ENCODE peak calls at places on chromosome 10, in nine cellular contexts. One of them, this sample, is unnamed.

GRCh38 chr10:2936816-2937215 is 130.5 kb upstream of the PFKP start:
- DNase-seq in AG04450: no peak
- DNase-seq in uterus: no peak
- DNase-seq in neural progenitor cell: no peak
- DNase-seq in A549: no peak
- DNase-seq in right atrium auricular region: peak; percentile 13
- DNase-seq in left ventricle myocardium inferior: no peak
- DNase-seq in heart right ventricle: no peak
- DNase-seq in MM.1S: no peak
- DNase-seq in this sample: no peak

GRCh38 chr10:125756196-125756595 is 19.4 kb downstream of the MMP21 start:
- DNase-seq in right atrium auricular region: no peak
- DNase-seq in heart right ventricle: no peak
- DNase-seq in MM.1S: no peak
- DNase-seq in left ventricle myocardium inferior: no peak
- DNase-seq in A549: no peak
- DNase-seq in neural progenitor cell: no peak
- DNase-seq in AG04450: no peak
- DNase-seq in uterus: no peak
- DNase-seq in this sample: no peak

GRCh38 chr10:52644678-52645434 is 127.7 kb downstream of the MBL2 start:
- DNase-seq in heart right ventricle: peak; percentile 24
- DNase-seq in left ventricle myocardium inferior: no peak
- DNase-seq in MM.1S: peak; percentile 31
- DNase-seq in A549: peak; percentile 17
- DNase-seq in AG04450: no peak
- DNase-seq in right atrium auricular region: no peak
- DNase-seq in neural progenitor cell: peak; percentile 63
- DNase-seq in uterus: no peak
- DNase-seq in this sample: peak; percentile 20

GRCh38 chr10:91552706-91553105 is 80.2 kb downstream of the PPP1R3C start:
- DNase-seq in left ventricle myocardium inferior: peak; percentile 29
- DNase-seq in uterus: peak; percentile 41
- DNase-seq in A549: no peak
- DNase-seq in right atrium auricular region: peak; percentile 57
- DNase-seq in AG04450: no peak
- DNase-seq in heart right ventricle: peak; percentile 51
- DNase-seq in neural progenitor cell: peak; percentile 39
- DNase-seq in MM.1S: no peak
- DNase-seq in this sample: peak; percentile 22

GRCh38 chr10:77163670-77164348 is 473.8 kb downstream of the KCNMA1 start:
- DNase-seq in neural progenitor cell: no peak
- DNase-seq in MM.1S: no peak
- DNase-seq in left ventricle myocardium inferior: no peak
- DNase-seq in uterus: peak; percentile 82
- DNase-seq in heart right ventricle: no peak
- DNase-seq in A549: peak; percentile 67
- DNase-seq in AG04450: peak; percentile 86
- DNase-seq in right atrium auricular region: no peak
- DNase-seq in this sample: peak; percentile 15

GRCh38 chr10:49534670-49535381 is 4.1 kb downstream of the ERCC6 start:
- DNase-seq in MM.1S: peak; percentile 69
- DNase-seq in A549: no peak
- DNase-seq in AG04450: no peak
- DNase-seq in right atrium auricular region: no peak
- DNase-seq in left ventricle myocardium inferior: no peak
- DNase-seq in uterus: no peak
- DNase-seq in neural progenitor cell: no peak
- DNase-seq in heart right ventricle: no peak
- DNase-seq in this sample: no peak

GRCh38 chr10:1462521-1462920 is 274.8 kb downstream of the ADARB2 start:
- DNase-seq in AG04450: no peak
- DNase-seq in A549: no peak
- DNase-seq in left ventricle myocardium inferior: no peak
- DNase-seq in uterus: no peak
- DNase-seq in neural progenitor cell: no peak
- DNase-seq in MM.1S: no peak
- DNase-seq in right atrium auricular region: no peak
- DNase-seq in heart right ventricle: no peak
- DNase-seq in this sample: no peak

GRCh38 chr10:5951167-5951711 is 26.1 kb downstream of the IL15RA start:
- DNase-seq in A549: no peak
- DNase-seq in left ventricle myocardium inferior: peak; percentile 38
- DNase-seq in uterus: peak; percentile 63
- DNase-seq in neural progenitor cell: no peak
- DNase-seq in AG04450: no peak
- DNase-seq in MM.1S: no peak
- DNase-seq in heart right ventricle: no peak
- DNase-seq in right atrium auricular region: peak; percentile 81
- DNase-seq in this sample: no peak

GRCh38 chr10:110430369-110431273 is 67.1 kb upstream of the DUSP5 start:
- DNase-seq in right atrium auricular region: no peak
- DNase-seq in heart right ventricle: no peak
- DNase-seq in uterus: no peak
- DNase-seq in left ventricle myocardium inferior: no peak
- DNase-seq in MM.1S: no peak
- DNase-seq in neural progenitor cell: no peak
- DNase-seq in AG04450: no peak
- DNase-seq in A549: no peak
- DNase-seq in this sample: no peak

GRCh38 chr10:10256860-10257259 is 760.8 kb upstream of the CELF2 start:
- DNase-seq in MM.1S: no peak
- DNase-seq in uterus: no peak
- DNase-seq in right atrium auricular region: no peak
- DNase-seq in left ventricle myocardium inferior: no peak
- DNase-seq in neural progenitor cell: no peak
- DNase-seq in A549: no peak
- DNase-seq in AG04450: no peak
- DNase-seq in heart right ventricle: no peak
- DNase-seq in this sample: no peak

GRCh38 chr10:112349521-112350085 is 24.3 kb upstream of the ACSL5 start:
- DNase-seq in right atrium auricular region: no peak
- DNase-seq in MM.1S: no peak
- DNase-seq in A549: no peak
- DNase-seq in AG04450: no peak
- DNase-seq in left ventricle myocardium inferior: no peak
- DNase-seq in heart right ventricle: no peak
- DNase-seq in uterus: no peak
- DNase-seq in neural progenitor cell: no peak
- DNase-seq in this sample: no peak

GRCh38 chr10:35884657-35885071 is 242.6 kb upstream of the FZD8 start:
- DNase-seq in MM.1S: no peak
- DNase-seq in neural progenitor cell: peak; percentile 68
- DNase-seq in AG04450: no peak
- DNase-seq in heart right ventricle: no peak
- DNase-seq in uterus: no peak
- DNase-seq in right atrium auricular region: no peak
- DNase-seq in A549: no peak
- DNase-seq in left ventricle myocardium inferior: no peak
- DNase-seq in this sample: peak; percentile 93

GRCh38 chr10:70169661-70170364 is 501 bp downstream of the SAR1A start:
- DNase-seq in neural progenitor cell: peak; percentile 84
- DNase-seq in AG04450: no peak
- DNase-seq in uterus: no peak
- DNase-seq in right atrium auricular region: no peak
- DNase-seq in heart right ventricle: no peak
- DNase-seq in MM.1S: peak; percentile 10
- DNase-seq in A549: no peak
- DNase-seq in left ventricle myocardium inferior: no peak
- DNase-seq in this sample: no peak

GRCh38 chr10:104331208-104331838 is 6.9 kb downstream of the ITPRIP start:
- DNase-seq in AG04450: no peak
- DNase-seq in heart right ventricle: peak; percentile 64
- DNase-seq in right atrium auricular region: peak; percentile 75
- DNase-seq in neural progenitor cell: peak; percentile 34
- DNase-seq in left ventricle myocardium inferior: no peak
- DNase-seq in A549: no peak
- DNase-seq in MM.1S: no peak
- DNase-seq in uterus: no peak
- DNase-seq in this sample: no peak

GRCh38 chr10:74297389-74298080 is 146.5 kb downstream of the ADK start:
- DNase-seq in AG04450: no peak
- DNase-seq in MM.1S: no peak
- DNase-seq in A549: no peak
- DNase-seq in neural progenitor cell: no peak
- DNase-seq in left ventricle myocardium inferior: no peak
- DNase-seq in uterus: no peak
- DNase-seq in right atrium auricular region: no peak
- DNase-seq in heart right ventricle: no peak
- DNase-seq in this sample: no peak

GRCh38 chr10:104080762-104081161 is 4.9 kb downstream of the COL17A1 start:
- DNase-seq in uterus: no peak
- DNase-seq in neural progenitor cell: peak; percentile 83
- DNase-seq in A549: peak; percentile 20
- DNase-seq in AG04450: no peak
- DNase-seq in right atrium auricular region: no peak
- DNase-seq in left ventricle myocardium inferior: no peak
- DNase-seq in MM.1S: peak; percentile 42
- DNase-seq in heart right ventricle: no peak
- DNase-seq in this sample: peak; percentile 44

GRCh38 chr10:32417906-32418547 is 27.9 kb upstream of the CCDC7 start:
- DNase-seq in uterus: peak; percentile 52
- DNase-seq in left ventricle myocardium inferior: no peak
- DNase-seq in A549: no peak
- DNase-seq in AG04450: peak; percentile 77
- DNase-seq in MM.1S: no peak
- DNase-seq in right atrium auricular region: no peak
- DNase-seq in neural progenitor cell: no peak
- DNase-seq in heart right ventricle: peak; percentile 35
- DNase-seq in this sample: no peak

GRCh38 chr10:115606081-115606480 is 512.9 kb downstream of the ATRNL1 start:
- DNase-seq in heart right ventricle: no peak
- DNase-seq in right atrium auricular region: no peak
- DNase-seq in uterus: no peak
- DNase-seq in neural progenitor cell: no peak
- DNase-seq in A549: no peak
- DNase-seq in AG04450: no peak
- DNase-seq in left ventricle myocardium inferior: no peak
- DNase-seq in MM.1S: no peak
- DNase-seq in this sample: no peak

GRCh38 chr10:76453328-76453727 is 1021.9 kb downstream of the LRMDA start:
- DNase-seq in MM.1S: no peak
- DNase-seq in uterus: no peak
- DNase-seq in A549: no peak
- DNase-seq in right atrium auricular region: no peak
- DNase-seq in heart right ventricle: no peak
- DNase-seq in AG04450: no peak
- DNase-seq in neural progenitor cell: no peak
- DNase-seq in left ventricle myocardium inferior: no peak
- DNase-seq in this sample: no peak

GRCh38 chr10:133235891-133236321 is 1.7 kb upstream of the VENTX start:
- DNase-seq in AG04450: no peak
- DNase-seq in right atrium auricular region: no peak
- DNase-seq in uterus: no peak
- DNase-seq in heart right ventricle: no peak
- DNase-seq in A549: no peak
- DNase-seq in left ventricle myocardium inferior: no peak
- DNase-seq in MM.1S: no peak
- DNase-seq in neural progenitor cell: no peak
- DNase-seq in this sample: no peak
- H3K4me3 ChIP-seq in AG04450: no peak overlapping the region
- H3K4me3 ChIP-seq in right atrium auricular region: no peak overlapping the region
- H3K4me3 ChIP-seq in uterus: no peak overlapping the region
- H3K4me3 ChIP-seq in heart right ventricle: peak overlapping the region; percentile 22
- H3K4me3 ChIP-seq in A549: no peak overlapping the region
- H3K4me3 ChIP-seq in left ventricle myocardium inferior: peak overlapping the region; percentile 43
- H3K4me3 ChIP-seq in MM.1S: no peak overlapping the region
- H3K4me3 ChIP-seq in neural progenitor cell: peak overlapping the region; percentile 47
- H3K4me3 ChIP-seq in this sample: no peak overlapping the region

GRCh38 chr10:108982141-108982540 is 941.2 kb downstream of the XPNPEP1 start:
- DNase-seq in A549: no peak
- DNase-seq in left ventricle myocardium inferior: no peak
- DNase-seq in uterus: no peak
- DNase-seq in right atrium auricular region: no peak
- DNase-seq in neural progenitor cell: no peak
- DNase-seq in AG04450: no peak
- DNase-seq in MM.1S: no peak
- DNase-seq in heart right ventricle: no peak
- DNase-seq in this sample: no peak
- H3K9me3 ChIP-seq in A549: no peaks in the 10 kb centered on the region
- H3K9me3 ChIP-seq in left ventricle myocardium inferior: peaks cover 21% of the 10 kb centered on the region
- H3K9me3 ChIP-seq in uterus: no peaks in the 10 kb centered on the region
- H3K9me3 ChIP-seq in right atrium auricular region: no peaks in the 10 kb centered on the region
- H3K9me3 ChIP-seq in neural progenitor cell: no peaks in the 10 kb centered on the region
- H3K9me3 ChIP-seq in AG04450: no peaks in the 10 kb centered on the region
- H3K9me3 ChIP-seq in MM.1S: no peaks in the 10 kb centered on the region
- H3K9me3 ChIP-seq in heart right ventricle: no peaks in the 10 kb centered on the region
- H3K9me3 ChIP-seq in this sample: no peaks in the 10 kb centered on the region

GRCh38 chr10:66457629-66458028 is 468.2 kb upstream of the LRRTM3 start:
- DNase-seq in right atrium auricular region: no peak
- DNase-seq in heart right ventricle: no peak
- DNase-seq in A549: no peak
- DNase-seq in MM.1S: no peak
- DNase-seq in neural progenitor cell: no peak
- DNase-seq in left ventricle myocardium inferior: no peak
- DNase-seq in uterus: no peak
- DNase-seq in AG04450: no peak
- DNase-seq in this sample: no peak

DNA sequence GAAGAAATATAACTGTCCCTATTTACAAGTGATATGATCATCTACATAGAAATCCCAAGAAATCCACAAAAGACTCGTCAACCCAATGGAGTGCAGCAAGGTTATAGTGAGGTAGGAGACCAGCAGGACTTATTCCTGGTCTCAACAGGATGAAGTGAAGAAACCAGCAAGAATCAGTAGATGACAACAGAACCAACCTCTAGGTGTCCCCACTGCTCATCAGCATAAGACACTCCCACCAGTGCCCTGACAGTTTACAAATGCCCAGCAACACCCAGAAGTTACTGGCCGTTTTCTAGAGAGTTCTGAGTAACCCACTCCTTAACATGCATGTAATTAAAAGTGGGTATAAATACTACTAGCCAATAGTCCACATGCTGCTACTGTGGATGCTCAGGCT is 470.5 kb upstream of the LRRTM3 start:
- DNase-seq in MM.1S: peak; percentile 18
- DNase-seq in neural progenitor cell: no peak
- DNase-seq in left ventricle myocardium inferior: no peak
- DNase-seq in AG04450: no peak
- DNase-seq in heart right ventricle: no peak
- DNase-seq in uterus: no peak
- DNase-seq in right atrium auricular region: no peak
- DNase-seq in A549: no peak
- DNase-seq in this sample: no peak
- TF ChIP-seq CTCF in MM.1S: peak; percentile 20
- TF ChIP-seq CTCF in neural progenitor cell: no peak
- TF ChIP-seq CTCF in left ventricle myocardium inferior: no peak
- TF ChIP-seq CTCF in AG04450: peak; percentile 6
- TF ChIP-seq CTCF in heart right ventricle: no peak
- TF ChIP-seq CTCF in uterus: no peak
- TF ChIP-seq CTCF in right atrium auricular region: no peak
- TF ChIP-seq CTCF in A549: no peak
- TF ChIP-seq CTCF in this sample: peak; percentile 37

DNA sequence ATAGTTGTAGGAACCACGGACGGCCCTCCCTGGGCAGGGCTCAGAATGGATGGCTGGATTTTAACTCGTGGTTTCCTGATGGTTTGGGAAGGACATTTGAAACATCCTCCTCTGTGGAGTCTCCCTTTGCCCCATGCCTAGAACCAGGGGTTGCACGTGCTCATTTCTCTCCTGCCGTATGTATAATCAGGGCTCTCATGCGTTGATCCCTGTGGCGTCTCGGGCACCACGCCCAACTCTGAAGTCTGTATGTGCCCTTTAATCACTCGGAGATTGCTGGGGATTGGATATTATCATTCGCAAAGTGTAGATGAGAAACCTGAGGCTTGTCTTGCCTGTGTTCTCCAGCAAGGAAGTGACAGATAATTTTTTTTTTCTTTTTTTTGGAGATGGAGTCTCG is 257.1 kb downstream of the CAMK1D start:
- DNase-seq in uterus: no peak
- DNase-seq in A549: no peak
- DNase-seq in right atrium auricular region: no peak
- DNase-seq in AG04450: no peak
- DNase-seq in neural progenitor cell: no peak
- DNase-seq in left ventricle myocardium inferior: no peak
- DNase-seq in MM.1S: no peak
- DNase-seq in heart right ventricle: no peak
- DNase-seq in this sample: no peak
- H3K4me3 ChIP-seq in uterus: no peak overlapping the region
- H3K4me3 ChIP-seq in A549: no peak overlapping the region
- H3K4me3 ChIP-seq in right atrium auricular region: no peak overlapping the region
- H3K4me3 ChIP-seq in AG04450: no peak overlapping the region
- H3K4me3 ChIP-seq in neural progenitor cell: no peak overlapping the region
- H3K4me3 ChIP-seq in left ventricle myocardium inferior: no peak overlapping the region
- H3K4me3 ChIP-seq in MM.1S: peak overlapping the region; percentile 55
- H3K4me3 ChIP-seq in heart right ventricle: no peak overlapping the region
- H3K4me3 ChIP-seq in this sample: no peak overlapping the region